ENCODE peak calls at places on chromosomes 4 and X, in eight cellular contexts. F is sigmoid colon; O is HFF-Myc; M is cardiac muscle cell; Q is lung; V is astrocyte of the spinal cord; R is CD8-positive, alpha-beta T cell; A is endothelial cell of umbilical vein. L is an unnamed sample.

GRCh38 chr4:70251945-70252277 is 9.5 kb downstream of the CSN3 start:
- DNase-seq in F (no peak), O (no peak), M (no peak), Q (no peak), V (no peak), R (no peak), A (no peak), L (no peak)

GRCh38 chr4:989722-990471 is 3.1 kb downstream of the IDUA start:
- DNase-seq in F (no peak), O (no peak), M (no peak), Q (no peak), V (no peak), R (no peak), A (no peak), L (no peak)

GRCh38 chr4:73770917-73771316 is 30.5 kb downstream of the CXCL8 start:
- DNase-seq in F (no peak), O (no peak), M (no peak), Q (no peak), V (no peak), R (no peak), A (no peak), L (no peak)

GRCh38 chr4:110074570-110074969 is 123.8 kb downstream of the ELOVL6 start:
- DNase-seq in F (no peak), O (no peak), M (no peak), Q (no peak), V (no peak), R (no peak), A (no peak), L (no peak)

GRCh38 chr4:2947926-2948325 is 15.3 kb downstream of the NOP14 start:
- DNase-seq in F (peak), O (no peak), M (no peak), Q (no peak), V (no peak), R (no peak), A (no peak), L (no peak)

GRCh38 chr4:149735796-149736195 is 79.8 kb downstream of the IQCM start:
- DNase-seq in F (no peak), O (no peak), M (no peak), Q (no peak), V (no peak), R (no peak), A (no peak), L (peak)

GRCh38 chr4:159002950-159003349 is 99.9 kb upstream of the RAPGEF2 start:
- DNase-seq in F (no peak), O (no peak), M (no peak), Q (no peak), V (peak), R (no peak), A (peak), L (peak)

GRCh38 chr4:175054980-175055379 is 136.8 kb downstream of the ADAM29 start:
- DNase-seq in F (no peak), O (no peak), M (peak), Q (no peak), V (no peak), R (no peak), A (no peak), L (no peak)

GRCh38 chrX:81377329-81377728 is 175.4 kb downstream of the SH3BGRL start:
- DNase-seq in F (no peak), O (peak), M (peak), Q (no peak), V (peak), R (no peak), A (peak), L (peak)

GRCh38 chr4:94995684-94996394 is 238.1 kb downstream of the BMPR1B start:
- DNase-seq in F (no peak), O (no peak), M (peak), Q (no peak), V (peak), R (no peak), A (peak), L (peak)

GRCh38 chr4:55722132-55722531 is 86.0 kb upstream of the NMU start:
- DNase-seq in F (no peak), O (no peak), M (no peak), Q (no peak), V (no peak), R (no peak), A (no peak), L (no peak)

GRCh38 chrX:137194164-137194563 is 160.4 kb upstream of the GPR101 start:
- DNase-seq in F (no peak), O (no peak), M (peak), Q (no peak), V (peak), R (no peak), A (peak), L (no peak)

GRCh38 chr4:7516116-7516772 is 81.5 kb upstream of the PSAPL1 start:
- DNase-seq in F (no peak), O (no peak), M (no peak), Q (no peak), V (no peak), R (no peak), A (no peak), L (no peak)

GRCh38 chr4:40206421-40206820 is 9.6 kb downstream of the RHOH start:
- DNase-seq in F (no peak), O (no peak), M (no peak), Q (no peak), V (no peak), R (no peak), A (peak), L (no peak)
- H3K4me3 ChIP-seq in F (no peak), O (no peak), M (no peak), Q (no peak), V (no peak), R (peak), A (no peak), L (no peak)

GRCh38 chr4:33060873-33061542 is 2340.8 kb downstream of the PCDH7 start:
- DNase-seq in F (no peak), O (peak), M (peak), Q (no peak), V (peak), R (no peak), A (no peak), L (peak)
- TF ChIP-seq CTCF in F (peak), O (peak), M (peak), Q (peak), V (peak), R (no peak), A (peak), L (peak)

DNA sequence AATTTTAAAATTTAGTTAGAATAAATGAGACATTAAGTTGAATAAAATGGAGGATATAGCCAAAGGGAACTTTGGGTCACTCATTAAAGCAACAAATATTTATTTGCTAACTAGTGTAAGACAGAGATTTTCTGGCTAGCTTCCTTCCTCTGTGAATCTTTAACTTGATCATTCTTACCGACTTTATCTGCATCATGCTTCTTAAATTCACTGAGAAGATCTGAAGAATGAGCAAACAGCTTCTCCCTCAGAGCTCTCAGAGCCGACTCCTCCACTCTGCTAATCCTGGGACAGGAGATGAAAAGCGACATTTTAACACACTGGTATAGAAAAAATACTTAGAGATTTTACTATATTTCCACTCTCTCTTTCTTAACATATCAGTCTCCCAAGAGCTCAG is 35.1 kb downstream of the PPEF2 start:
- DNase-seq in F (no peak), O (no peak), M (no peak), Q (no peak), V (no peak), R (no peak), A (no peak), L (no peak)
- H3K4me3 ChIP-seq in F (no peak), O (no peak), M (no peak), Q (no peak), V (no peak), R (no peak), A (no peak), L (no peak)

GRCh38 chr4:147731611-147732515 is at the start of gene ARHGAP10:
- DNase-seq in F (peak), O (no peak), M (peak), Q (peak), V (peak), R (peak), A (peak), L (peak)
- TF ChIP-seq CTCF in F (no peak), O (no peak), M (no peak), Q (no peak), V (no peak), R (no peak), A (no peak), L (no peak)

GRCh38 chrX:107507093-107507743 is 57.8 kb downstream of the FRMPD3 start:
- DNase-seq in F (no peak), O (no peak), M (no peak), Q (no peak), V (no peak), R (no peak), A (no peak), L (no peak)
- H3K4me3 ChIP-seq in F (no peak), O (no peak), M (peak), Q (no peak), V (no peak), R (no peak), A (no peak), L (no peak)